ENCODE peak calls at places on chromosome 5, in seven cellular contexts. One of them, this sample, is unnamed.

GRCh38 chr5:160293901-160294561 is 18.3 kb downstream of the CCNJL start:
- DNase-seq in stimulated activated CD8-positive, alpha-beta memory T cell treated with anti-CD3 and anti-CD28 coated beads, Interleukin-7, amount 100 ng/mL, for 24 hours: no peak
- DNase-seq in lower lobe of right lung: peak
- DNase-seq in astrocyte: no peak
- DNase-seq in DMS153: no peak
- DNase-seq in activated naive CD4-positive, alpha-beta T cell: no peak
- DNase-seq in type B pancreatic cell: no peak
- DNase-seq in this sample: no peak

GRCh38 chr5:32709789-32710334 is 1.3 kb upstream of the NPR3 start:
- DNase-seq in stimulated activated CD8-positive, alpha-beta memory T cell treated with anti-CD3 and anti-CD28 coated beads, Interleukin-7, amount 100 ng/mL, for 24 hours: no peak
- DNase-seq in DMS153: peak
- DNase-seq in activated naive CD4-positive, alpha-beta T cell: no peak
- DNase-seq in lower lobe of right lung: peak
- DNase-seq in astrocyte: peak
- DNase-seq in type B pancreatic cell: peak
- DNase-seq in this sample: peak

GRCh38 chr5:108579236-108579635 is 168.5 kb upstream of the FER start:
- DNase-seq in activated naive CD4-positive, alpha-beta T cell: no peak
- DNase-seq in type B pancreatic cell: no peak
- DNase-seq in lower lobe of right lung: no peak
- DNase-seq in stimulated activated CD8-positive, alpha-beta memory T cell treated with anti-CD3 and anti-CD28 coated beads, Interleukin-7, amount 100 ng/mL, for 24 hours: no peak
- DNase-seq in DMS153: no peak
- DNase-seq in astrocyte: no peak
- DNase-seq in this sample: no peak

GRCh38 chr5:176185133-176185733 is 53.0 kb upstream of the SIMC1 start:
- DNase-seq in DMS153: peak
- DNase-seq in astrocyte: no peak
- DNase-seq in activated naive CD4-positive, alpha-beta T cell: no peak
- DNase-seq in type B pancreatic cell: no peak
- DNase-seq in stimulated activated CD8-positive, alpha-beta memory T cell treated with anti-CD3 and anti-CD28 coated beads, Interleukin-7, amount 100 ng/mL, for 24 hours: no peak
- DNase-seq in lower lobe of right lung: no peak
- DNase-seq in this sample: peak

GRCh38 chr5:56426658-56427057 is 193.5 kb upstream of the ANKRD55 start:
- DNase-seq in activated naive CD4-positive, alpha-beta T cell: no peak
- DNase-seq in DMS153: no peak
- DNase-seq in type B pancreatic cell: no peak
- DNase-seq in stimulated activated CD8-positive, alpha-beta memory T cell treated with anti-CD3 and anti-CD28 coated beads, Interleukin-7, amount 100 ng/mL, for 24 hours: no peak
- DNase-seq in astrocyte: no peak
- DNase-seq in lower lobe of right lung: no peak
- DNase-seq in this sample: no peak

GRCh38 chr5:151148583-151148982 is 9.0 kb downstream of the ANXA6 start:
- DNase-seq in DMS153: no peak
- DNase-seq in lower lobe of right lung: no peak
- DNase-seq in astrocyte: no peak
- DNase-seq in stimulated activated CD8-positive, alpha-beta memory T cell treated with anti-CD3 and anti-CD28 coated beads, Interleukin-7, amount 100 ng/mL, for 24 hours: no peak
- DNase-seq in type B pancreatic cell: no peak
- DNase-seq in activated naive CD4-positive, alpha-beta T cell: no peak
- DNase-seq in this sample: no peak

GRCh38 chr5:68428232-68428811 is 212.8 kb downstream of the PIK3R1 start:
- DNase-seq in type B pancreatic cell: no peak
- DNase-seq in stimulated activated CD8-positive, alpha-beta memory T cell treated with anti-CD3 and anti-CD28 coated beads, Interleukin-7, amount 100 ng/mL, for 24 hours: no peak
- DNase-seq in DMS153: no peak
- DNase-seq in astrocyte: no peak
- DNase-seq in lower lobe of right lung: no peak
- DNase-seq in activated naive CD4-positive, alpha-beta T cell: no peak
- DNase-seq in this sample: no peak

GRCh38 chr5:132495063-132495671 is 4.6 kb upstream of the IRF1 start:
- DNase-seq in activated naive CD4-positive, alpha-beta T cell: no peak
- DNase-seq in DMS153: no peak
- DNase-seq in lower lobe of right lung: no peak
- DNase-seq in astrocyte: no peak
- DNase-seq in stimulated activated CD8-positive, alpha-beta memory T cell treated with anti-CD3 and anti-CD28 coated beads, Interleukin-7, amount 100 ng/mL, for 24 hours: no peak
- DNase-seq in type B pancreatic cell: peak
- DNase-seq in this sample: no peak

GRCh38 chr5:133245191-133246052 is 193.6 kb downstream of the HSPA4 start:
- DNase-seq in stimulated activated CD8-positive, alpha-beta memory T cell treated with anti-CD3 and anti-CD28 coated beads, Interleukin-7, amount 100 ng/mL, for 24 hours: no peak
- DNase-seq in activated naive CD4-positive, alpha-beta T cell: no peak
- DNase-seq in DMS153: no peak
- DNase-seq in type B pancreatic cell: no peak
- DNase-seq in lower lobe of right lung: peak
- DNase-seq in astrocyte: peak
- DNase-seq in this sample: peak

GRCh38 chr5:10461041-10461440 is 19.4 kb downstream of the ROPN1L start:
- DNase-seq in lower lobe of right lung: no peak
- DNase-seq in DMS153: no peak
- DNase-seq in activated naive CD4-positive, alpha-beta T cell: no peak
- DNase-seq in astrocyte: no peak
- DNase-seq in stimulated activated CD8-positive, alpha-beta memory T cell treated with anti-CD3 and anti-CD28 coated beads, Interleukin-7, amount 100 ng/mL, for 24 hours: no peak
- DNase-seq in type B pancreatic cell: no peak
- DNase-seq in this sample: no peak

GRCh38 chr5:178387061-178387855 is 154.7 kb upstream of the PHYKPL start:
- DNase-seq in lower lobe of right lung: peak
- DNase-seq in activated naive CD4-positive, alpha-beta T cell: no peak
- DNase-seq in astrocyte: no peak
- DNase-seq in type B pancreatic cell: peak
- DNase-seq in DMS153: no peak
- DNase-seq in stimulated activated CD8-positive, alpha-beta memory T cell treated with anti-CD3 and anti-CD28 coated beads, Interleukin-7, amount 100 ng/mL, for 24 hours: no peak
- DNase-seq in this sample: no peak

GRCh38 chr5:139285651-139286392 is 7.7 kb upstream of the MATR3 start:
- DNase-seq in lower lobe of right lung: no peak
- DNase-seq in stimulated activated CD8-positive, alpha-beta memory T cell treated with anti-CD3 and anti-CD28 coated beads, Interleukin-7, amount 100 ng/mL, for 24 hours: no peak
- DNase-seq in astrocyte: no peak
- DNase-seq in activated naive CD4-positive, alpha-beta T cell: no peak
- DNase-seq in type B pancreatic cell: no peak
- DNase-seq in DMS153: no peak
- DNase-seq in this sample: no peak

GRCh38 chr5:6574111-6574510 is 58.7 kb downstream of the NSUN2 start:
- DNase-seq in activated naive CD4-positive, alpha-beta T cell: no peak
- DNase-seq in astrocyte: no peak
- DNase-seq in DMS153: no peak
- DNase-seq in lower lobe of right lung: no peak
- DNase-seq in type B pancreatic cell: no peak
- DNase-seq in stimulated activated CD8-positive, alpha-beta memory T cell treated with anti-CD3 and anti-CD28 coated beads, Interleukin-7, amount 100 ng/mL, for 24 hours: no peak
- DNase-seq in this sample: peak

GRCh38 chr5:15285901-15286583 is 213.9 kb upstream of the FBXL7 start:
- DNase-seq in DMS153: no peak
- DNase-seq in lower lobe of right lung: no peak
- DNase-seq in activated naive CD4-positive, alpha-beta T cell: no peak
- DNase-seq in astrocyte: no peak
- DNase-seq in stimulated activated CD8-positive, alpha-beta memory T cell treated with anti-CD3 and anti-CD28 coated beads, Interleukin-7, amount 100 ng/mL, for 24 hours: no peak
- DNase-seq in type B pancreatic cell: no peak
- DNase-seq in this sample: no peak

GRCh38 chr5:122586351-122586750 is 188.5 kb upstream of the SNX2 start:
- DNase-seq in lower lobe of right lung: no peak
- DNase-seq in activated naive CD4-positive, alpha-beta T cell: no peak
- DNase-seq in DMS153: no peak
- DNase-seq in astrocyte: peak
- DNase-seq in stimulated activated CD8-positive, alpha-beta memory T cell treated with anti-CD3 and anti-CD28 coated beads, Interleukin-7, amount 100 ng/mL, for 24 hours: no peak
- DNase-seq in type B pancreatic cell: no peak
- DNase-seq in this sample: no peak

GRCh38 chr5:163967273-163967672 is 461.9 kb downstream of the MAT2B start:
- DNase-seq in type B pancreatic cell: no peak
- DNase-seq in stimulated activated CD8-positive, alpha-beta memory T cell treated with anti-CD3 and anti-CD28 coated beads, Interleukin-7, amount 100 ng/mL, for 24 hours: no peak
- DNase-seq in astrocyte: no peak
- DNase-seq in DMS153: no peak
- DNase-seq in lower lobe of right lung: no peak
- DNase-seq in activated naive CD4-positive, alpha-beta T cell: no peak
- DNase-seq in this sample: no peak

This sample was measured in SHP77 treated with DMSO at 0.1 percent for 48 hours.